ENCODE peak calls at places on chromosome 22, in ten cellular contexts. H is NCI-H187; I is CD8-positive, alpha-beta T cell; U is GM04503; V is GM12865; M is left ventricle myocardium inferior; Z is RCC 7860; L is stimulated activated CD8-positive, alpha-beta memory T cell treated with anti-CD3 and anti-CD28 coated beads, Interleukin-4, amount 100 ng/mL, for 1 hour; Q is left cardiac atrium; E is stimulated activated CD4-positive, alpha-beta T cell treated with anti-CD3 and anti-CD28 coated beads, Interleukin-15, amount 100 ng/mL, for 24 hours. S is an unnamed sample.

GRCh38 chr22:21780259-21780658 is 44.7 kb upstream of the YPEL1 start:
- DNase-seq in Q (no peak), L (no peak), Z (no peak), H (no peak), M (no peak), I (no peak), U (no peak), V (no peak), E (no peak), S (no peak)

GRCh38 chr22:42754658-42755057 is 34.0 kb upstream of the A4GALT start:
- DNase-seq in Q (no peak), M (no peak), I (no peak), Z (no peak), H (no peak), L (no peak), E (no peak), U (peak), V (no peak), S (no peak)

GRCh38 chr22:37000676-37001534 is 18.3 kb downstream of the TST start:
- DNase-seq in I (no peak), L (no peak), H (no peak), M (no peak), U (no peak), Z (no peak), Q (no peak), V (no peak), E (no peak), S (no peak)

GRCh38 chr22:39592104-39593060 is 21.8 kb downstream of the CACNA1I start:
- DNase-seq in Q (no peak), H (no peak), M (no peak), U (peak), E (no peak), L (no peak), Z (peak), V (no peak), I (no peak), S (peak)

GRCh38 chr22:32413715-32414114 is 1.7 kb upstream of the RTCB start:
- DNase-seq in E (no peak), M (no peak), U (no peak), H (no peak), I (no peak), V (peak), Z (no peak), Q (no peak), L (no peak), S (no peak)

GRCh38 chr22:40509401-40510134 is 127.0 kb downstream of the MRTFA start:
- DNase-seq in I (no peak), V (no peak), Q (peak), E (no peak), U (peak), H (no peak), M (peak), Z (peak), L (no peak), S (peak)

GRCh38 chr22:40008726-40009125 is 14.0 kb downstream of the FAM83F start:
- DNase-seq in I (no peak), V (no peak), M (no peak), L (no peak), Z (peak), E (no peak), U (no peak), Q (no peak), H (no peak), S (no peak)

GRCh38 chr22:49751318-49751967 is 76.2 kb downstream of the BRD1 start:
- DNase-seq in U (no peak), L (no peak), Q (no peak), M (peak), I (no peak), V (no peak), E (no peak), Z (no peak), H (no peak), S (no peak)

GRCh38 chr22:30453731-30454510 is 17.9 kb downstream of the SEC14L3 start:
- DNase-seq in U (no peak), V (peak), E (peak), Q (no peak), H (no peak), I (no peak), M (no peak), Z (no peak), L (no peak), S (no peak)

GRCh38 chr22:48534395-48534958 is 1293.2 kb downstream of the BRD1 start:
- DNase-seq in I (no peak), U (no peak), Z (no peak), V (no peak), M (no peak), Q (no peak), H (no peak), L (no peak), E (no peak), S (no peak)

GRCh38 chr22:19107730-19108074 is 14.5 kb downstream of the DGCR2 start:
- DNase-seq in U (no peak), Q (no peak), L (no peak), M (no peak), E (no peak), Z (no peak), I (no peak), H (no peak), V (no peak), S (no peak)

GRCh38 chr22:45599836-45600577 is 71.6 kb upstream of the ATXN10 start:
- DNase-seq in U (no peak), V (no peak), Z (no peak), H (no peak), I (no peak), M (no peak), L (no peak), Q (no peak), E (no peak), S (no peak)

GRCh38 chr22:48096846-48097665 is 1334.6 kb downstream of the TBC1D22A start:
- DNase-seq in Z (no peak), E (no peak), M (no peak), Q (no peak), L (no peak), I (no peak), H (no peak), V (peak), U (no peak), S (no peak)

GRCh38 chr22:28773461-28773867 is 969 bp downstream of the CCDC117 start:
- DNase-seq in E (no peak), Z (peak), Q (no peak), V (peak), I (no peak), U (peak), L (no peak), H (no peak), M (no peak), S (peak)

GRCh38 chr22:23856721-23857605 is 712 bp upstream of the SLC2A11 start:
- DNase-seq in Q (peak), M (no peak), V (peak), U (no peak), Z (peak), I (no peak), E (peak), L (no peak), H (no peak), S (no peak)

GRCh38 chr22:32378703-32379272 is 21.1 kb downstream of the RFPL3 start:
- DNase-seq in Z (no peak), L (no peak), I (no peak), E (peak), V (peak), Q (no peak), M (no peak), U (no peak), H (no peak), S (no peak)

GRCh38 chr22:44591146-44591790 is 93.2 kb upstream of the RTL6 start:
- DNase-seq in V (no peak), I (no peak), M (no peak), Z (no peak), U (no peak), H (no peak), E (no peak), L (no peak), Q (no peak), S (no peak)

GRCh38 chr22:22710719-22711531 is 66.5 kb downstream of the GGTLC2 start:
- DNase-seq in Z (no peak), I (peak), V (peak), Q (peak), E (peak), M (peak), L (peak), U (no peak), H (no peak), S (no peak)

GRCh38 chr22:17109976-17110375 is 11.2 kb downstream of the TMEM121B start:
- DNase-seq in L (no peak), U (no peak), I (no peak), H (no peak), Q (no peak), M (no peak), Z (no peak), V (no peak), E (no peak), S (no peak)

GRCh38 chr22:30196141-30196866 is 50.3 kb downstream of the LIF start:
- DNase-seq in M (peak), E (peak), U (peak), L (peak), Q (peak), I (peak), H (peak), Z (peak), V (peak), S (peak)

GRCh38 chr22:19120829-19121630 is 1.2 kb downstream of the DGCR2 start:
- DNase-seq in I (no peak), U (no peak), Z (peak), H (no peak), L (no peak), V (no peak), M (no peak), Q (no peak), E (peak), S (no peak)

GRCh38 chr22:17366830-17367229 is 2.4 kb upstream of the CECR2 start:
- DNase-seq in Q (peak), M (peak), L (no peak), E (peak), U (no peak), Z (no peak), I (no peak), H (no peak), V (peak), S (no peak)

GRCh38 chr22:44753189-44754042 is 1.0 kb downstream of the ARHGAP8 start:
- DNase-seq in U (peak), M (no peak), Q (no peak), H (no peak), Z (no peak), I (no peak), L (no peak), E (no peak), V (no peak), S (peak)

GRCh38 chr22:30424471-30425326 is 869 bp upstream of the MTFP1 start:
- DNase-seq in U (no peak), Q (no peak), H (no peak), Z (peak), I (no peak), M (no peak), L (no peak), E (peak), V (peak), S (no peak)

GRCh38 chr22:19122752-19123492 is 710 bp upstream of the DGCR2 start:
- DNase-seq in H (no peak), M (no peak), E (no peak), L (no peak), V (no peak), U (no peak), I (no peak), Z (no peak), Q (no peak), S (no peak)

GRCh38 chr22:31488988-31489617 is 539 bp downstream of the EIF4ENIF1 start:
- DNase-seq in V (peak), H (no peak), M (peak), Z (no peak), Q (peak), I (peak), E (peak), U (no peak), L (no peak), S (no peak)

GRCh38 chr22:47337161-47337621 is 574.7 kb downstream of the TBC1D22A start:
- DNase-seq in H (no peak), Z (peak), Q (no peak), L (no peak), E (no peak), U (peak), V (no peak), I (no peak), M (no peak), S (peak)

GRCh38 chr22:20869234-20869633 is 10.4 kb downstream of the SNAP29 start:
- DNase-seq in U (no peak), E (no peak), V (no peak), Q (no peak), M (no peak), Z (no peak), H (no peak), L (no peak), I (no peak), S (no peak)

GRCh38 chr22:24400726-24401596 is 26.4 kb upstream of the ADORA2A start:
- DNase-seq in V (peak), M (no peak), Z (no peak), Q (no peak), H (no peak), U (no peak), L (no peak), I (no peak), E (no peak), S (no peak)

GRCh38 chr22:49183826-49184216 is 643.9 kb downstream of the BRD1 start:
- DNase-seq in H (no peak), Z (no peak), V (no peak), I (no peak), Q (no peak), L (no peak), E (no peak), U (no peak), M (no peak), S (no peak)

GRCh38 chr22:20571078-20571503 is 63.7 kb downstream of the MED15 start:
- DNase-seq in I (no peak), L (no peak), E (no peak), V (no peak), M (peak), Q (peak), U (no peak), H (no peak), Z (no peak), S (no peak)

GRCh38 chr22:50626856-50627451 is 998 bp downstream of the ARSA start:
- DNase-seq in Z (no peak), L (no peak), U (no peak), M (no peak), Q (no peak), I (no peak), E (no peak), V (no peak), H (no peak), S (no peak)

GRCh38 chr22:49197500-49197899 is 630.2 kb downstream of the BRD1 start:
- DNase-seq in U (no peak), I (no peak), H (no peak), V (no peak), M (no peak), Z (no peak), L (no peak), E (no peak), Q (no peak), S (no peak)

GRCh38 chr22:50537765-50538164 is 7.9 kb upstream of the KLHDC7B start:
- DNase-seq in U (no peak), I (no peak), V (no peak), Z (no peak), L (no peak), Q (no peak), E (no peak), M (no peak), H (no peak), S (no peak)

GRCh38 chr22:46812034-46812605 is 49.7 kb downstream of the TBC1D22A start:
- DNase-seq in Q (no peak), U (no peak), E (no peak), V (no peak), I (no peak), H (no peak), L (no peak), M (no peak), Z (no peak), S (no peak)

S was measured in AG04449.